ENCODE peak calls at places on chromosomes 4 and X, in seven cellular contexts. O, X, L, H, U, T and B are unnamed samples.
A peak's percentile ranks its signal among the peaks of the same experiment; 100 is the strongest.

GRCh38 chr4:77022581-77023133 is 53.1 kb downstream of the CCNI start:
- DNase-seq in L (no peak), T (no peak), H (no peak), X (peak; percentile 80), O (no peak), U (no peak), B (peak; percentile 74)

GRCh38 chrX:8304668-8305067 is 133.6 kb upstream of the VCX2 start:
- DNase-seq in X (no peak), U (no peak), H (no peak), T (no peak), L (no peak), O (no peak), B (no peak)

GRCh38 chr4:4762909-4763814 is 96.3 kb upstream of the MSX1 start:
- DNase-seq in L (peak; percentile 49), O (no peak), T (no peak), X (peak; percentile 77), H (no peak), U (peak; percentile 12), B (peak; percentile 54)

GRCh38 chr4:120736312-120736711 is 186.2 kb downstream of the PRDM5 start:
- DNase-seq in O (no peak), L (no peak), U (no peak), T (no peak), H (no peak), X (no peak), B (no peak)

GRCh38 chrX:54529166-54529558 is 857 bp upstream of the GNL3L start:
- DNase-seq in L (no peak), O (no peak), X (no peak), T (no peak), H (no peak), U (no peak), B (no peak)

GRCh38 chr4:40193018-40193571 is 3.7 kb upstream of the RHOH start:
- DNase-seq in X (no peak), L (no peak), T (peak; percentile 51), H (no peak), O (no peak), U (no peak), B (no peak)

GRCh38 chrX:117957128-117957527 is 159.5 kb downstream of the KLHL13 start:
- DNase-seq in O (no peak), T (no peak), U (no peak), H (no peak), L (peak; percentile 2), X (no peak), B (no peak)

GRCh38 chrX:38627683-38628082 is 66.3 kb downstream of the TSPAN7 start:
- DNase-seq in X (peak; percentile 50), U (no peak), L (peak; percentile 2), O (no peak), H (peak; percentile 14), T (peak; percentile 8), B (peak; percentile 2)

GRCh38 chr4:133149932-133150642 is 993 bp downstream of the PCDH10 start:
- DNase-seq in O (no peak), T (no peak), H (no peak), U (no peak), L (peak; percentile 13), X (no peak), B (peak; percentile 38)

GRCh38 chrX:20116087-20116574 is 576 bp downstream of the MAP7D2 start:
- DNase-seq in H (no peak), L (no peak), U (no peak), T (no peak), X (peak; percentile 38), O (no peak), B (no peak)

GRCh38 chr4:166501941-166502382 is 628.9 kb downstream of the TLL1 start:
- DNase-seq in U (no peak), L (peak; percentile 8), H (peak; percentile 48), T (no peak), O (no peak), X (peak; percentile 72), B (no peak)
- TF ChIP-seq CTCF in U (peak; percentile 42), L (peak; percentile 27), H (peak; percentile 53), T (no peak), O (no peak), X (peak; percentile 74), B (peak; percentile 24)

GRCh38 chr4:26320159-26320452 is 708 bp upstream of the RBPJ start:
- DNase-seq in H (no peak), O (no peak), T (no peak), U (no peak), X (no peak), L (peak; percentile 43), B (peak; percentile 28)

GRCh38 chr4:26320453-26321325 is at the start of gene RBPJ:
- DNase-seq in T (peak; percentile 90), O (peak; percentile 92), H (peak; percentile 95), U (peak; percentile 95), L (peak; percentile 99), X (peak; percentile 98), B (peak; percentile 93)

GRCh38 chr4:26321326-26322276 is 787 bp downstream of the RBPJ start:
- DNase-seq in U (peak; percentile 73), H (no peak), O (no peak), L (peak; percentile 58), T (peak; percentile 37), X (peak; percentile 81), B (no peak)

GRCh38 chr4:26317766-26318165 is 3.0 kb upstream of the RBPJ start:
- DNase-seq in T (no peak), U (no peak), L (no peak), H (no peak), X (no peak), O (no peak), B (no peak)

DNA sequence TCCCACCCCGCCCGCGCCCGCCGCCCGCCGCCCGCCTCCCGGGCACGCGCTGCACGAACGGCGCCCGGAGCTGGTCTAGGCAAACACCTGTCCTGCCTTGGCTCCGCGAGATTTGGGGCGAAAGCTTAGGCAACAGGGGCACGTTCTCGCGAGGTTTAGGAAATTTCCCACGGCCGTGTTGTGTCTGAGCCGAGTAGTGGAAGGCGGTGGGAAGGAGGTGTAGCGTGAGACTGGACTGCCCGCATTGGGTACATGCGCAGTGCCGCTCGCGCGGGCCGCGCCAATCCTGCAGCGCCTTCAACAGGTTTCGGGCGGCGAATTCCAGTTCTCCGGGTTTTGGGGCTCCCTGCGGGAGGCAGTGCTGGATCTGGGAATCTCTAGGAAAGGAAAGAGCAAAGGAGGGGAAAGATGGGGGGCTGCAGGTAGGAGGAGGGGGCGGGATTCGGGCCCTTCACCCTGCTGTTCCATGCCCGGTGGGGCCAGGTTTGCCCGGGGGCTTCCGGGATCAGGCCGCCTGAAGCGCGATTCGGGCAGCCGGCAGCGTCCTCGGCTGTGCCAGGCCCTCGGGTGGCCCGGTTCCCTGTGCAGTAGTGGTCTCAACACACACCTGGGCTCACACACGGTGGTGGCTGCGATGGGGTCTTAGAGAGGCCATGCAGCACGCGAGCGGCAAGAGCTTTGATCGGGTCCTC is 1.2 kb upstream of the RBPJ start:
- DNase-seq in L (peak; percentile 100), T (peak; percentile 99), H (peak; percentile 100), U (peak; percentile 99), O (peak; percentile 96), X (peak; percentile 98), B (peak; percentile 100)
- TF ChIP-seq CTCF in L (peak; percentile 7), T (peak; percentile 8), H (peak; percentile 30), U (no peak), O (no peak), X (peak; percentile 3), B (no peak)

DNA sequence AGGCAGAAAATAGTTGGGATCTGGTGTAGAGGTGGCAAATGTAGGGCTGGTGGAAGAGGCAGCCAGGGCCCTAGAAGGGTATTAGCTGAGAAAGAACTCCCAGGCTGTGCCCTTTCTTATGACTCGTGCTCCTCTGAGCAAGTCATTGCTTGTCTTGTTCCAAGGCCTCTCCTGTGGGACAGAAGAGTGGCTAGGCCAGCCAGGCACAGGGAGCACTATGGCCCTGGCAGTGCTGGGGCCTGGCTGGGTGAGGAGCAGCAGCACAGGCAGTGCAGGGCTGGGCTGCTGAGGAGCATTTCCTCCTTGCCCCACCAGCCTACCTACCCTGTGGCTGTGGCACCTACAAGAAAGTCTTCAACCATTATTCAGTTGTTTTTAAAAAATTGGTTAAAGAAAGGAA is 298.5 kb upstream of the NR3C2 start:
- DNase-seq in U (no peak), X (no peak), L (no peak), T (no peak), H (no peak), O (no peak), B (no peak)
- TF ChIP-seq CTCF in U (no peak), X (no peak), L (no peak), T (no peak), H (no peak), O (no peak), B (no peak)

DNA sequence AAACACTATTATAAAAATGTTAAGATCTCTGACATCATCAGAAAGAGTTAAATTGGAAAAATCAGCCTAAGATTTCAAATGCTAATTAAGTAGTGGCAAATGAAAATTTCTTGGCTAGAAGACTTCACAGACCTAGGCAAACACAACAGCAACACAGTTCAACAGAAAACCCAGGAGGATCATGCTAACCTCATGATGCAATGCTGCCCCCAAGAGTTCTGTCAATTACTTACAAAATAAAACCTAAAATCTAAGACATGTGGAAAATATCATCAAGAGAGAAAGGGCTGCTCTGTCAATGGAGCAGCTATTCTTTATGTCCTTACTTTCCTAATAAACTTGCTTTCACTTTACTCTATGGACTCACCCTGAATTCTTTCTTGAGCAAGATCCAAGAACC is 21.0 kb downstream of the S100G start:
- DNase-seq in X (peak; percentile 57), T (no peak), L (peak; percentile 69), U (no peak), O (no peak), H (no peak), B (no peak)
- TF ChIP-seq CTCF in X (peak; percentile 68), T (peak; percentile 10), L (no peak), U (peak; percentile 21), O (peak; percentile 40), H (no peak), B (peak; percentile 64)

DNA sequence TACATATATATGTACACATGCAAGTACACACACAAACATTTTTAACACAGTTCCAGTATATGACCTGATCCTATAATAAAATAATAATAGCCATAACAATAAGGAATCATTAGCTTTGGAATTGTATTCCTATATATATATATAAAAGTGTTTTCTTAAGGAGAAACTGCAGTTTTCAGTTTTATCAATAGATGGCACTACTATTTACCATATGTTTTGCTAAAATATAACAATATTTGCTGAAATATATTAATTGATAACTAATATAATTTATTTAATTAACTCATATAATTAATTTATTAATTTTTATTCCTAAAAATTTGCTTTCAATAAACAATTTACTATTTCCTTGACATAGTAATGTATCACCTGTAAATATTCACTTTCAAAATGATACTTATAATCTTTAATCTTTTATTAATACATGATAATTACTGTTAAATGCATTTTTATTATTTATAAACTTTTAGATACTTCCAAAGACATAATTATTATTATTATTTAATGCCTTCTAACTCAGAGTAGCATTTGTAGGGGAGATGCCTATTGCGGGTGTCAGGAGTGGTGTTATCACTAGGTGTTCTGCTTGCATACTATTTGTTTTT is 599.5 kb downstream of the FSTL5 start:
- DNase-seq in U (no peak), X (no peak), O (no peak), H (no peak), L (peak; percentile 51), T (no peak), B (no peak)
- TF ChIP-seq CTCF in U (peak; percentile 40), X (peak; percentile 48), O (no peak), H (peak; percentile 18), L (no peak), T (no peak), B (peak; percentile 53)

GRCh38 chrX:130268500-130269170 is at the start of gene ZNF280C:
- DNase-seq in O (peak; percentile 89), U (peak; percentile 95), H (peak; percentile 92), T (peak; percentile 92), L (peak; percentile 93), X (peak; percentile 84), B (peak; percentile 91)
- TF ChIP-seq CTCF in O (peak; percentile 16), U (peak; percentile 37), H (peak; percentile 24), T (no peak), L (peak; percentile 39), X (peak; percentile 30), B (peak; percentile 50)